ENCODE peak calls at places on chromosomes 13 and 19, in ten cellular contexts. F is heart left ventricle, M is IMR-90, I is fibroblast of lung, N is Caco-2, T is adrenal gland, A is thyroid gland, Q is neural progenitor cell, R is vagina, O is thoracic aorta. D is an unnamed sample.

GRCh38 chr19:35274323-35274722 is 5.6 kb downstream of the USF2 start:
- DNase-seq in A (no peak), T (no peak), Q (no peak), O (no peak), F (no peak), I (no peak), M (no peak), R (no peak), N (no peak), D (no peak)

GRCh38 chr19:2509096-2509495 is 33.2 kb downstream of the GADD45B start:
- DNase-seq in F (no peak), A (no peak), I (no peak), M (no peak), R (no peak), Q (no peak), T (no peak), N (no peak), O (no peak), D (no peak)

GRCh38 chr13:41017153-41017552 is 2.0 kb downstream of the ELF1 start:
- DNase-seq in F (no peak), Q (no peak), A (peak; percentile 42), N (no peak), O (no peak), R (no peak), I (no peak), T (no peak), M (no peak), D (no peak)

GRCh38 chr13:67343777-67344176 is 113.6 kb upstream of the PCDH9 start:
- DNase-seq in R (no peak), T (no peak), O (no peak), F (no peak), I (no peak), Q (no peak), A (no peak), N (no peak), M (no peak), D (no peak)

GRCh38 chr19:43741075-43741840 is 13.5 kb downstream of the SMG9 start:
- DNase-seq in R (no peak), I (no peak), F (peak; percentile 52), N (no peak), M (no peak), A (no peak), O (no peak), Q (no peak), T (no peak), D (no peak)

GRCh38 chr19:3365447-3366103 is 808 bp upstream of the NFIC start:
- DNase-seq in I (no peak), A (peak; percentile 66), Q (no peak), M (peak; percentile 66), O (no peak), T (peak; percentile 74), N (no peak), F (peak; percentile 82), R (no peak), D (peak; percentile 71)

GRCh38 chr19:35991731-35992450 is 3.1 kb upstream of the SDHAF1 start:
- DNase-seq in F (no peak), Q (no peak), R (no peak), N (no peak), T (no peak), M (no peak), O (no peak), I (no peak), A (peak; percentile 60), D (no peak)

GRCh38 chr13:73060251-73061160 is 1.7 kb downstream of the KLF5 start:
- DNase-seq in R (no peak), T (no peak), I (peak; percentile 78), M (peak; percentile 82), N (no peak), Q (peak; percentile 37), F (peak; percentile 56), A (peak; percentile 47), O (no peak), D (peak; percentile 88)

GRCh38 chr19:49017666-49018351 is 918 bp upstream of the LHB start:
- DNase-seq in I (peak; percentile 47), T (no peak), R (no peak), N (peak; percentile 88), A (peak; percentile 33), M (peak; percentile 45), F (peak; percentile 59), Q (peak; percentile 79), O (no peak), D (peak; percentile 48)

GRCh38 chr13:110225609-110226008 is 81.3 kb downstream of the COL4A1 start:
- DNase-seq in R (peak; percentile 77), F (no peak), T (no peak), N (no peak), M (no peak), Q (no peak), A (no peak), I (no peak), O (no peak), D (no peak)

GRCh38 chr13:87671031-87671823 is at the start of gene SLITRK5:
- DNase-seq in N (peak; percentile 54), M (peak; percentile 16), O (no peak), F (peak; percentile 62), T (peak; percentile 64), Q (peak; percentile 90), I (peak; percentile 90), A (peak; percentile 84), R (no peak), D (peak; percentile 44)

GRCh38 chr13:87674143-87674772 is 3.1 kb downstream of the SLITRK5 start:
- DNase-seq in O (no peak), F (no peak), I (peak; percentile 23), R (no peak), T (no peak), Q (peak; percentile 57), N (no peak), A (no peak), M (no peak), D (no peak)

GRCh38 chr13:87675851-87676250 is 4.7 kb downstream of the SLITRK5 start:
- DNase-seq in M (no peak), I (no peak), A (no peak), Q (no peak), T (no peak), N (no peak), O (no peak), F (no peak), R (no peak), D (no peak)

GRCh38 chr13:87669379-87669978 is 1.7 kb upstream of the SLITRK5 start:
- DNase-seq in A (peak; percentile 14), Q (peak; percentile 56), I (peak; percentile 76), R (no peak), F (no peak), T (no peak), N (no peak), M (peak; percentile 10), O (no peak), D (peak; percentile 31)

DNA sequence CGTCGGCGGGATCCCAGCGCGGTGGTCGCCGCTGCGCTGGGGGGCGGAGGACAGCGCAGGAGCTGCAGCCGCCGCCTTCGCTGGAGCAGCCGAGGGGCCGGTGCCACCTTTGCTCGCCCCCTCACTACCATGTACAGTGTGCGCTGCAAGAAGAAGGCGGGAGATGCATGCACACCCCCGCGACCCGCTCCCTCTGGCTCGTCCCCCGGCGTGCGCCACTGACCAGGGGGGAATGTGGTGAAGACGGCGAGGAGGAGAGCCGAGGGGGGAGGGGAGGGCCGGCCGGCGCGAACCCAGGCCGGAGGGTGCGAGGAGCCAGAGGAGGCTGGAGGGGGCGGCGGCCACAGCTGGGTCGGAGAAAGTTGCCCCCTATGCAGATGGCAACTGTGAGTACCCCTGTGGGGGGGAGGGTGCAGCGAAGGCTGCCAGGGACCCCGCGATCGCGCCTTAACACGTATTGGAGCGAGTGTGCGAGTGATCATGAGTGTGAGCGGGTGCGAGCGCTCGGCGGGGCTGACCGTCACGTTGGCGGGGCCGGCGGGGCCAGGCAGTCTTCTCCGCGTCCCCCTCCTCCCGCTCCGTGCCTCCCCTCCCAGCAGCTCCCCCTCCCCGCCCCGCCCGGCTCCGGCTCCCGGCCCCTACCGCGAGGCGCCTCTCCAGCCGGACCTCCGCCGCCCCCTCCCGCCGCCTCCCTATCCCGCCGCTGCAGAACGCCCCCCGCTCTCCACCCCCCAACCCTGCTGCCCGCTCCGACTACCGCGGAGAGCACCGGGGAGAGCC is 843 bp downstream of the SLITRK5 start:
- DNase-seq in F (no peak), I (peak; percentile 12), A (peak; percentile 38), R (no peak), M (no peak), Q (peak; percentile 62), T (no peak), O (no peak), N (no peak), D (no peak)
- H3K4me3 ChIP-seq in F (peak overlapping the region; percentile 46), I (peak overlapping the region; percentile 47), A (peak overlapping the region; percentile 85), R (peak overlapping the region; percentile 56), M (peak overlapping the region; percentile 13), Q (peak overlapping the region; percentile 61), T (peak overlapping the region; percentile 22), O (peak overlapping the region; percentile 67), N (no peak overlapping the region), D (peak overlapping the region; percentile 44)

DNA sequence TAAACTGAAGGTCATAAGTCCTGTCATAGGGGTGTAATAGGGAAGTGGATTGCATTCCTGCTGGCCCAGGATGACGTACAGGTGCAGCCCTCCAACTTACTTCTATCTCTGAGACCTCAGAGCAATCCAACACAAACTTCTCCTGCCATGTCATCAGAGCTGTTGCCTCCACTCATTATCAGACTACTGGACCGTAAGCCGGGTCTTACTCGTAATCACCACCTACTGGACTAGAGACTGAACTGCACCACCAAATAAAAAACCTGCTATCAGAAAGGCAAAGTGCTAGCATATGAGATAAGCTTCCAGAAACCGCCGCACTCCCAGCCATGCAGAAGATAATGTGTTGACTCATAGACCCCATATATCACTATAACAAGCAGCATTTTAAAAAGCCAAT is 102.1 kb downstream of the SLITRK1 start:
- DNase-seq in M (peak; percentile 15), A (no peak), N (peak; percentile 47), Q (peak; percentile 39), F (no peak), R (no peak), O (no peak), I (peak; percentile 22), T (no peak), D (peak; percentile 52)
- TF ChIP-seq CTCF in M (peak; percentile 43), A (no peak), N (peak; percentile 42), Q (peak; percentile 54), F (no peak), R (no peak), O (no peak), I (peak; percentile 45), T (peak; percentile 14), D (peak; percentile 65)

GRCh38 chr19:18612772-18613588 is at the start of gene TMEM59L:
- DNase-seq in A (no peak), F (no peak), I (no peak), O (no peak), Q (peak; percentile 77), R (no peak), N (no peak), T (no peak), M (no peak), D (no peak)
- H3K4me3 ChIP-seq in A (no peak within 1 kb of the TSS), F (peak within 1 kb of the TSS; percentile 47), I (peak within 1 kb of the TSS; percentile 48), O (peak within 1 kb of the TSS; percentile 75), Q (peak within 1 kb of the TSS; percentile 57), R (peak within 1 kb of the TSS; percentile 65), N (peak within 1 kb of the TSS; percentile 30), T (no peak within 1 kb of the TSS), M (peak within 1 kb of the TSS; percentile 69), D (peak within 1 kb of the TSS; percentile 12)

DNA sequence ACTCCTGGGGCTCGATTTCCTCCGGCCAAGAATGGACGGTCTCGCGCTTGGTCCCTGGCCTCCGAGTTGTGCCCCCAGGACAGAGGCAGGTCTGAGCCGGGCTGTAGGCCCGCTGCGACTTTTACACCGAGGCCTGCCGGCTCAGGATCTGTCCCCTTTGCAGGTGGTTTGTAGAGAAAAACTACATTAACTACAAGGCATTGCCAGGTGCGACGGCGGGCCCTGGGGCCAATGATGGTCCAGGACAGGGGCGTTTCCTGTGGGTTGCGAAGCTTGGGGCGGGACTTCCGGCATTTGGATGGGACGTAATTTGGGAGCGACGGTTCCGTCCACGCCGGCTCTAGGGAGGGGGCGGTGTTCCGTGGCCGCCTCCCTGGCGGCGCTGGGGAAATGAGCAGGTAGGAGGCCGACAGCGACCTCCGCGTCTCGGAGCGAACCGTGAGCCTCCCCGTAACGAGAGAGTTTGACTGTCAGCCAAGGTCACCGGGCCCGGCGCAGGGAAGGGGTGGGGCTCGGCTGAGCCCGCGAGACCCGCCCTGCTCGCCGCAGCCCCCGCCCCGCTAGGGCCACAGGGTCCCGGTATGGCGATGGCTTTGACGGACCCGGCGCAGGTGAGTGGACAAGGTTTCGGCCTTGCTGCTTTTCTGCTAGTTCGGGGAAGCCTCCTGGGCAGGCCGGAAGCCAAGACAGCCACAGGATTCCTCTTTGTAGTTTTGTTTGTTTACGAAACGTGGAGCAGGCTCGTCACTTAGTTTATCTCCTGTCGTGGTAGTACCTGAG is at the start of gene ZNF805:
- DNase-seq in O (peak; percentile 85), T (peak; percentile 93), R (peak; percentile 93), F (peak; percentile 98), Q (peak; percentile 96), I (peak; percentile 91), N (peak; percentile 97), M (peak; percentile 89), A (peak; percentile 97), D (peak; percentile 88)
- TF ChIP-seq CTCF in O (peak; percentile 12), T (no peak), R (no peak), F (peak; percentile 16), Q (no peak), I (no peak), N (no peak), M (no peak), A (no peak), D (no peak)

D was measured in fibroblast of mammary gland.